ENCODE peak calls at places on chromosomes 16 and 17, in seven cellular contexts. C is SK-N-SH, S is H1, G is K562, O is Panc1, Q is GM12878, A is HepG2. I is an unnamed sample.

GRCh38 chr16:74752756-74753155 is 21.9 kb downstream of the FA2H start:
- DNase-seq in C (no peak), S (no peak), G (no peak), O (no peak), Q (no peak), A (no peak), I (no peak)

GRCh38 chr17:81915331-81915730 is 2.6 kb downstream of the SIRT7 start:
- DNase-seq in C (no peak), S (no peak), G (no peak), O (no peak), Q (no peak), A (no peak), I (no peak)

GRCh38 chr16:87180069-87180468 is 137.1 kb downstream of the C16orf95 start:
- DNase-seq in C (no peak), S (no peak), G (no peak), O (no peak), Q (no peak), A (no peak), I (no peak)

GRCh38 chr16:85652431-85653221 is 36.1 kb downstream of the GINS2 start:
- DNase-seq in C (peak), S (no peak), G (peak), O (no peak), Q (no peak), A (peak), I (no peak)

GRCh38 chr17:78826426-78826825 is 14.2 kb downstream of the USP36 start:
- DNase-seq in C (no peak), S (no peak), G (no peak), O (no peak), Q (no peak), A (no peak), I (no peak)

GRCh38 chr17:82551779-82552457 is 32.4 kb downstream of the FOXK2 start:
- DNase-seq in C (peak), S (no peak), G (peak), O (no peak), Q (no peak), A (peak), I (peak)

GRCh38 chr17:75808905-75809621 is 24.5 kb downstream of the UNK start:
- DNase-seq in C (peak), S (no peak), G (no peak), O (no peak), Q (peak), A (no peak), I (no peak)

GRCh38 chr17:10616502-10617119 is 40.5 kb downstream of the MYH3 start:
- DNase-seq in C (peak), S (peak), G (peak), O (peak), Q (no peak), A (peak), I (peak)

GRCh38 chr16:86466695-86467406 is 43.5 kb upstream of the FOXF1 start:
- DNase-seq in C (no peak), S (no peak), G (no peak), O (no peak), Q (no peak), A (no peak), I (no peak)

GRCh38 chr16:35011-35775 is 18.2 kb downstream of the POLR3K start:
- DNase-seq in C (no peak), S (no peak), G (no peak), O (no peak), Q (no peak), A (no peak), I (no peak)

GRCh38 chr16:82031116-82032084 is 3.7 kb upstream of the HSD17B2 start:
- DNase-seq in C (peak), S (no peak), G (peak), O (no peak), Q (no peak), A (peak), I (peak)

GRCh38 chr17:20009052-20009301 is 182 bp upstream of the SPECC1 start:
- DNase-seq in C (no peak), S (no peak), G (peak), O (peak), Q (no peak), A (no peak), I (no peak)

GRCh38 chr16:15690296-15690695 is 40.3 kb downstream of the NDE1 start:
- DNase-seq in C (no peak), S (no peak), G (no peak), O (no peak), Q (no peak), A (no peak), I (no peak)

GRCh38 chr17:48790607-48791127 is 26.4 kb downstream of the TTLL6 start:
- DNase-seq in C (no peak), S (no peak), G (peak), O (no peak), Q (no peak), A (no peak), I (no peak)

GRCh38 chr17:74840989-74841666 is 18.6 kb downstream of the GRIN2C start:
- DNase-seq in C (no peak), S (no peak), G (peak), O (no peak), Q (no peak), A (peak), I (no peak)

GRCh38 chr16:11597737-11598136 is 11.0 kb upstream of the LITAF start:
- DNase-seq in C (no peak), S (no peak), G (no peak), O (no peak), Q (no peak), A (no peak), I (no peak)

GRCh38 chr16:8892101-8892575 is 10.0 kb downstream of the LITAFD start:
- DNase-seq in C (no peak), S (no peak), G (no peak), O (no peak), Q (peak), A (no peak), I (no peak)

GRCh38 chr16:17334096-17334495 is 136.7 kb downstream of the XYLT1 start:
- DNase-seq in C (no peak), S (no peak), G (no peak), O (peak), Q (no peak), A (no peak), I (no peak)

GRCh38 chr16:25134306-25134705 is 22.8 kb downstream of the LCMT1 start:
- DNase-seq in C (no peak), S (no peak), G (no peak), O (no peak), Q (no peak), A (no peak), I (no peak)

GRCh38 chr17:6489016-6489550 is 44.8 kb downstream of the PIMREG start:
- DNase-seq in C (no peak), S (no peak), G (no peak), O (no peak), Q (no peak), A (no peak), I (no peak)

GRCh38 chr16:59597269-59597668 is 863.2 kb upstream of the GOT2 start:
- DNase-seq in C (no peak), S (no peak), G (no peak), O (no peak), Q (no peak), A (no peak), I (no peak)

GRCh38 chr17:40553694-40554534 is 11.4 kb downstream of the CCR7 start:
- DNase-seq in C (no peak), S (no peak), G (peak), O (no peak), Q (no peak), A (peak), I (no peak)

GRCh38 chr17:39939588-39940419 is 12.3 kb downstream of the LRRC3C start:
- DNase-seq in C (peak), S (no peak), G (peak), O (no peak), Q (peak), A (no peak), I (no peak)

GRCh38 chr17:33435716-33436301 is 142.7 kb upstream of the ASIC2 start:
- DNase-seq in C (no peak), S (no peak), G (no peak), O (no peak), Q (no peak), A (no peak), I (no peak)

GRCh38 chr17:20157078-20157360 is 147.9 kb downstream of the SPECC1 start:
- DNase-seq in C (no peak), S (no peak), G (no peak), O (no peak), Q (no peak), A (no peak), I (no peak)

GRCh38 chr17:50149425-50150353 is 788 bp downstream of the PPP1R9B start:
- DNase-seq in C (peak), S (no peak), G (peak), O (no peak), Q (no peak), A (no peak), I (no peak)

GRCh38 chr17:78883090-78883532 is 19.9 kb downstream of the CEP295NL start:
- DNase-seq in C (peak), S (no peak), G (peak), O (peak), Q (no peak), A (peak), I (peak)

GRCh38 chr16:16877061-16877460 is 498.1 kb downstream of the NPIPA7 start:
- DNase-seq in C (no peak), S (no peak), G (no peak), O (no peak), Q (no peak), A (no peak), I (no peak)

GRCh38 chr16:391885-392335 is 5.1 kb upstream of the NME4 start:
- DNase-seq in C (peak), S (peak), G (peak), O (no peak), Q (no peak), A (peak), I (no peak)

GRCh38 chr17:80252871-80253270 is 7.8 kb upstream of the RNF213 start:
- DNase-seq in C (peak), S (peak), G (peak), O (no peak), Q (no peak), A (no peak), I (peak)

GRCh38 chr16:81927561-81928185 is 83.6 kb downstream of the SDR42E1 start:
- DNase-seq in C (no peak), S (peak), G (no peak), O (no peak), Q (no peak), A (no peak), I (no peak)

GRCh38 chr17:40129498-40129897 is 7.7 kb downstream of the MSL1 start:
- DNase-seq in C (no peak), S (no peak), G (no peak), O (no peak), Q (no peak), A (no peak), I (no peak)

GRCh38 chr17:44218344-44219125 is 940 bp downstream of the UBTF start:
- DNase-seq in C (peak), S (peak), G (peak), O (no peak), Q (no peak), A (peak), I (peak)

DNA sequence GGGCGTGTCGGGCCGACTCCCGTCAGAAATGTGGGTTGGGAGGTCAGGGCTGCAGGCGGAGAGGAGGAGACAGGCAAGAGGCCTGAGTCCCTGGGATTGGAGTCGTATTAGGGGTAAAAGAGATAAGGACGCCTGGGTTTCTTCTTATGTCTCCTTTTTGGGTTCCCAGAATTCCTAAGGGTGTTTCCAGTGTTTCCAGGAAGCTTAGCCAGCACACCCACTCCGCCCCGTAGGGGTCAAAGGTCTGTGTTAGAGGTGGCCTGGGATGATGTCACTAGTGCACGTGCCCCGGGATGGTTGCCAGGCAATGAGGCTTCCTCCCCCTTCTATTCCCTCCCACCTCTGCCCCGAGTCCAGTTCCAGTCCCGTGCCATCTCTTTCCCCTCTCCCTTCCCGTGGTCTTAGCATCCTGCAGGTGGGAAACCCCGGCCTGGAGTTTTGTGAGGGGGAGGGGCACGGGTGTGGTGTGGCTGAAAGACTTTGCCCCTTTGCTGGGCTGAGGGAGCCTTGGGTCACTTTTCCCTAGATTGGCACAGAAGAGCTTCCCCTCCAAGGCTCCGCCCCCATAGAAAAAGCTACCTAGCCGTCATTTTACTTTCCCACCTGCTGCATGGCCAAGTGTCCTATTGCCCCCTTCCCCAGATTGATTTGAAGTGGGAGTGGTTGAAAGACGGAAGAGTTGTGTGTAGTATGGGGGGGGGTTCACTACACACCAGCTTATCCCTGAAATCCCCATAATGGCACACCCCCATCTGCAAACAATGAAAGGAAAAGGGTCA is 2.8 kb downstream of the KDM6B start:
- DNase-seq in C (peak), S (peak), G (peak), O (peak), Q (peak), A (peak), I (peak)
- TF ChIP-seq SIN3A in C (peak), S (peak), G (peak), O (peak), Q (peak), A (peak), I (no peak)

DNA sequence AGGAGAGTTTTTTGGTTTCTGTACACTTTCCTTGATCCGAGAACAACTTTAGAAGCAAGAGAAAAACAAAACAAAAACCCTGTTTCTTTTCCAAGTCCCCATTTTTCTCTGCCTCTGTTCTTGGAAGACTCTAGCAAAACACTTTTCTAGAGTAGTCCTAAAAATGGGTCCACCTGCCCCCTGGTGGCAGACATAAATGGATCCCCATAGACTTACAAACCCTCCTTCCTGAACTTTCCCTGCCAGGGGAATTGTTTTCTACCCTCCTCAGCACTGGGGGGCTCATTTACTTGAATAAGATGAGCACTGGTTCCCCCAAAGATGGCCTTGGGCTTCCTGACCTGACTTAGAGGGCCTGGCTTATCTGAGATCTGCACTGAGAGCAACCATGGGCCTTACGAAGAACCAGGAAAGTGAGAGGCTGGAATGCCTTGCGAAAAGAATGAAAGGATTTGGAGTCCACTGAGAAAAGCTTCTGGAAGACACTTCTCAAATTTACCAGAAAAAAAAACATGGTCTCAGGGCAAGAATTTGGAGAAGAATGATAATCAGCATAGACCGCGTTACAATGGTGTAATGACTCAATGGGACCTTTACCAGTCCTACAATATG is 48.0 kb upstream of the CDYL2 start:
- DNase-seq in C (peak), S (peak), G (peak), O (no peak), Q (no peak), A (peak), I (peak)
- TF ChIP-seq SIN3A in C (no peak), S (no peak), G (no peak), O (no peak), Q (no peak), A (no peak), I (no peak)

GRCh38 chr17:18008496-18009268 is 30.3 kb downstream of the ATPAF2 start:
- DNase-seq in C (peak), S (no peak), G (no peak), O (no peak), Q (no peak), A (no peak), I (no peak)
- TF ChIP-seq SIN3A in C (no peak), S (no peak), G (no peak), O (no peak), Q (no peak), A (no peak), I (no peak)

DNA sequence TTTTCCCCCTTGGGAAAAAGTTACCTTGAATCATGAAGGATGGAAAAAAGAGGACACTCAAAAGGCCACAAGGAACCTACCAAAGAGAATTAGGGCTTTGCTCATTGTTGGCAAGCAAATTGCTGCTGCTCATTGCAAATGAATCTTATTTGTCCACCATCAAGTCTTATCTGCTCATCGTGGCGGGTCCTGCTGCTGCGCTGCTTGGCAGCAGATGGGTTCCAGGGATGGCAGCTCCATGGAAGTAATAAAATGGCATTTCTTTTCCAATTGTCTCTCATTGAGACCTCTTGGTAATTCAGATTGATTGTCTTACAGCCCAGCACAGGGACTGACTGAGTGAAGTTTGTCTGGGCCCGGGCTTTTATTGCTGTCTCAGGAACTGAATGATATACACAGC is 118.7 kb downstream of the MRM1 start:
- DNase-seq in C (peak), S (no peak), G (no peak), O (no peak), Q (no peak), A (no peak), I (no peak)
- TF ChIP-seq SIN3A in C (no peak), S (no peak), G (no peak), O (no peak), Q (no peak), A (no peak), I (no peak)

GRCh38 chr17:58648236-58648635 is 43.6 kb downstream of the TEX14 start:
- DNase-seq in C (no peak), S (no peak), G (no peak), O (no peak), Q (no peak), A (no peak), I (no peak)
- TF ChIP-seq SIN3A in C (no peak), S (no peak), G (no peak), O (no peak), Q (no peak), A (no peak), I (no peak)

GRCh38 chr17:27989046-27989445 is 53.4 kb upstream of the NLK start:
- DNase-seq in C (no peak), S (no peak), G (no peak), O (no peak), Q (no peak), A (no peak), I (no peak)

GRCh38 chr17:27985306-27985705 is 57.2 kb upstream of the NLK start:
- DNase-seq in C (no peak), S (no peak), G (no peak), O (no peak), Q (no peak), A (no peak), I (no peak)

GRCh38 chr17:27984816-27985215 is 57.7 kb upstream of the NLK start:
- DNase-seq in C (no peak), S (no peak), G (no peak), O (no peak), Q (no peak), A (no peak), I (no peak)

GRCh38 chr17:27985736-27986394 is 56.6 kb upstream of the NLK start:
- DNase-seq in C (no peak), S (no peak), G (no peak), O (no peak), Q (no peak), A (no peak), I (no peak)

DNA sequence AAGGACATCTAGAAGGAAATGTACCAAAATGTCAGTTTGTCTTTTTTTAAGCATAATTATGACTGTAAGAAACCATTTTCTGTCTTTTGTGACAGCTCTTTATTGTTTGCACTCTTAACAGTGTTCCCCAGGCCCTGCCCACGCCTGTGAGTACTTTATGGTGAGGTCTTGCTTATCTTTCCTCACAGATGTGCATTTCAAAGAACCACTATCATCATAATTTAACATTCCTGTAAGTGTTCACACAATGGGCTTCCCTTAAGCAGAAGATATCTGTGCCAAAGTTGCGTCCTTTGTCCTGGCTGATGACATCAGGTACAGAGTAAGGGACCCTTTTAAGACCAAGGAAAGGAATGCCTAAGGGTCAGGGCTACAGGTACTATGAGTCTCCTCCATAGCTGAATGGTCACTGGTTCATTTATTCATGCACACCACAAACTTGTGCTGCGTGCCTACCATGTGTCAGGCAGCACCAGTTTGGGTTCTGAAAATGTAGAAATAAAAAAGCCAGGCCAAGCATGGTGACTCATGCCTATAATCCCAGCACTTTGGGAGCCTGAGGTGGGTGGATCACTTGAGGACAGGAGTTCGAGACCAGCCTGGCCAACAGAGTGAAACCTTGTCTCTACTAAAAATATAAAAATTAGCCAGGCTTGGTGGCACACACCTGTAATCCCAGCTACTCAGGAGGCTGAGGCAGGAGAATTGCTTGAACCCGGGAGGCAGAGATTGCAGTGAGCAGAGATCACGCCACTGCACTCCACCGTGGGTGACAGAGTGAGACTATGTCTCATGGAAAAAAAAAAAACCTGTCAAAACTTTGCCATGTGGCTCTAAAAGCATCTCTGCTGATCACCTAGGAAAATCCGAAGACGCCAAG is 55.4 kb upstream of the NLK start:
- DNase-seq in C (no peak), S (no peak), G (peak), O (no peak), Q (no peak), A (no peak), I (no peak)
- TF ChIP-seq SIN3A in C (no peak), S (no peak), G (no peak), O (no peak), Q (no peak), A (no peak), I (no peak)